ENCODE peak calls at places on chromosomes 1 and 21, in four cellular contexts. F is epithelial cell of esophagus, W is thoracic aorta, Q is body of pancreas. E is an unnamed sample.

GRCh38 chr1:234500269-234500668 is 21.3 kb upstream of the TARBP1 start:
- DNase-seq in F (peak), Q (no peak), W (peak), E (no peak)

GRCh38 chr1:190176776-190177175 is 300.9 kb downstream of the BRINP3 start:
- DNase-seq in Q (no peak), F (peak), W (no peak), E (no peak)

GRCh38 chr1:79059361-79059760 is 52.8 kb upstream of the ADGRL4 start:
- DNase-seq in Q (no peak), F (no peak), W (no peak), E (no peak)

GRCh38 chr1:198443374-198444233 is 96.9 kb downstream of the ATP6V1G3 start:
- DNase-seq in F (peak), W (no peak), Q (no peak), E (peak)

GRCh38 chr1:25006770-25007169 is 76.7 kb upstream of the RUNX3 start:
- DNase-seq in F (no peak), W (no peak), Q (peak), E (no peak)

GRCh38 chr1:165516469-165516868 is 27.3 kb upstream of the LRRC52 start:
- DNase-seq in Q (no peak), W (no peak), F (no peak), E (no peak)

GRCh38 chr21:40555129-40555528 is 291.8 kb downstream of the DSCAM start:
- DNase-seq in Q (no peak), W (no peak), F (no peak), E (no peak)

GRCh38 chr1:86503477-86504129 is 34.9 kb downstream of the CLCA1 start:
- DNase-seq in W (no peak), F (no peak), Q (no peak), E (no peak)

GRCh38 chr1:153678519-153679336 is at the start of gene NPR1:
- DNase-seq in W (peak), Q (peak), F (peak), E (peak)

GRCh38 chr1:23548704-23549143 is 10.6 kb downstream of the ID3 start:
- DNase-seq in F (peak), Q (no peak), W (no peak), E (no peak)

GRCh38 chr1:70146488-70146887 is 58.9 kb downstream of the LRRC40 start:
- DNase-seq in Q (no peak), F (peak), W (no peak), E (no peak)

GRCh38 chr1:54229281-54229891 is 29.4 kb downstream of the MRPL37 start:
- DNase-seq in W (no peak), Q (no peak), F (peak), E (peak)

GRCh38 chr1:63362578-63362977 is 4.8 kb upstream of the ALG6 start:
- DNase-seq in Q (no peak), W (no peak), F (no peak), E (no peak)

GRCh38 chr1:170397061-170397460 is 134.9 kb upstream of the GORAB start:
- DNase-seq in Q (no peak), F (no peak), W (no peak), E (no peak)

GRCh38 chr1:224076407-224076806 is 37.5 kb upstream of the FBXO28 start:
- DNase-seq in Q (no peak), W (no peak), F (no peak), E (no peak)

GRCh38 chr1:240597153-240597745 is 14.7 kb downstream of the GREM2 start:
- DNase-seq in Q (no peak), W (no peak), F (no peak), E (no peak)

DNA sequence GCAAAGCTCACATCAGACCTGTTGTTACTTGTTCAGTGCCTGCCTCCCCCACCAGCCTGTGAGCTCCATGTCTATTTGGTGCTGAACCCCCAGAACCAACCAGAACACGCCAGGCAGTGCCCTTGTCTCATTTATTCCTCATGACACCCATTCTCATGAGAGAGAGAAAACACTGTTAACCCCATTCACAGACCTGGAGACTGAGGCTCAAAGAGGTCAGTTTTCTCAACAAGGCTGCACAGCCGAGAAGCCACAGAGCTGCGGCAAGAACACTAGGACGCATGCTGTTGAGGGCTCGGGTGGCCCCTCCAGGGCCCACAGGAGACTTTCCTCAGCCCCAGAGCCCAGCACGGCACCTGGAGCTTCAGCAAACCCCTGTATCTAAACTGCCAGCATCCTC is 13.1 kb downstream of the KCNN3 start:
- DNase-seq in F (no peak), W (no peak), Q (no peak), E (no peak)
- H3K4me3 ChIP-seq in F (no peak), W (no peak), Q (no peak), E (no peak)

GRCh38 chr1:184406454-184406853 is 19.6 kb downstream of the C1orf21 start:
- DNase-seq in W (no peak), Q (no peak), F (no peak), E (no peak)

GRCh38 chr1:184405743-184406142 is 18.9 kb downstream of the C1orf21 start:
- DNase-seq in F (no peak), Q (no peak), W (no peak), E (no peak)

GRCh38 chr1:184408580-184408979 is 21.8 kb downstream of the C1orf21 start:
- DNase-seq in W (no peak), Q (no peak), F (no peak), E (no peak)

GRCh38 chr1:184407816-184408510 is 21.1 kb downstream of the C1orf21 start:
- DNase-seq in Q (no peak), F (peak), W (no peak), E (no peak)

GRCh38 chr1:184409011-184409410 is 22.2 kb downstream of the C1orf21 start:
- DNase-seq in F (no peak), W (no peak), Q (no peak), E (no peak)
- H3K4me3 ChIP-seq in F (no peak), W (no peak), Q (no peak), E (no peak)

GRCh38 chr1:231694081-231694443 is 67.5 kb downstream of the DISC1 start:
- DNase-seq in F (no peak), Q (no peak), W (no peak), E (no peak)

GRCh38 chr1:231695439-231696255 is 69.1 kb downstream of the DISC1 start:
- DNase-seq in W (no peak), F (no peak), Q (no peak), E (no peak)

GRCh38 chr1:231694465-231695077 is 68.0 kb downstream of the DISC1 start:
- DNase-seq in Q (no peak), W (no peak), F (no peak), E (no peak)

GRCh38 chr1:231691618-231692259 is 65.1 kb downstream of the DISC1 start:
- DNase-seq in F (peak), Q (no peak), W (no peak), E (no peak)

DNA sequence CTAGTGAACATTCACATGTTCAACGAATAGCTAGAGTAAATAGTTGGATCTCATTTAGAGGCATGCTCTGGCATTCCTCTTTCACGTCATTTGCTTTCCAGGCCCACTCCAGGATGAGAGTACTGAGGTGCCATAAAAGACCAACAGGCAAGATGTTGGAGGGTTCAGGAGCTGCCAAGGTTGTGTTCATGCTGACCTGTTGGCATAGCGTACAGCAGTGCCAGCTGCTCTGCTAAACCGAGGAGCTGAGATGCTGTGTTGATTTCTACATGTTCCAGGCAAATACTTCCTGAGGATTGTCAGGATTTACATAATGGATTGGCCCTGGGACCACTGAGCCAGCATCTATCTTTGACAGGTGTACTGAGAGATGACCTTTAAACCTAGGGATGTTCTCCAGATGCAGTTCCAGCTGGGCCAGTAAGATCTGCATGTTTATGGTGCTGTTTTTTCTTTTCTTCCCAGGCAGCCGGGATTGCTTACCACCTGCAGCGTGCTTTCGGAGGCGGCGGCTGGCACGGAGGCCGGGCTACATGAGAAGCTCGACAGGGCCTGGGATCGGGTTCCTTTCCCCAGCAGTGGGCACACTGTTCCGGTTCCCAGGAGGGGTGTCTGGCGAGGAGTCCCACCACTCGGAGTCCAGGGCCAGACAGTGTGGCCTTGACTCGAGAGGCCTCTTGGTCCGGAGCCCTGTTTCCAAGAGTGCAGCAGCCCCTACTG is 66.9 kb downstream of the DISC1 start:
- DNase-seq in F (no peak), Q (no peak), W (no peak), E (no peak)
- H3K4me3 ChIP-seq in F (no peak), Q (no peak), W (no peak), E (no peak)

GRCh38 chr1:84298336-84298687 is 3.2 kb upstream of the SAMD13 start:
- DNase-seq in Q (peak), W (peak), F (peak), E (peak)

GRCh38 chr1:84300991-84301758 is at the start of gene SAMD13:
- DNase-seq in F (peak), W (peak), Q (peak), E (no peak)

GRCh38 chr1:84300501-84300900 is 1.0 kb upstream of the SAMD13 start:
- DNase-seq in Q (no peak), W (no peak), F (no peak), E (no peak)

GRCh38 chr1:84298688-84299535 is 2.6 kb upstream of the SAMD13 start:
- DNase-seq in Q (peak), F (peak), W (no peak), E (peak)

GRCh38 chr1:84299536-84300260 is 1.8 kb upstream of the SAMD13 start:
- DNase-seq in Q (no peak), W (no peak), F (peak), E (no peak)
- H3K4me3 ChIP-seq in Q (no peak), W (peak), F (peak), E (peak)